ENCODE peak calls at places on chromosomes 7 and 10, in seven cellular contexts. N is lower lobe of right lung; A is DMS153; S is dermis blood vessel endothelial cell; F is NCI-H460; E is activated effector memory CD4-positive, alpha-beta T cell treated with anti-CD3 and anti-CD28 coated beads, Interleukin-2, amount 50 U/mL, for 16 hours; X is AG09319. C is an unnamed sample.
A peak's percentile ranks its signal among the peaks of the same experiment; 100 is the strongest.

GRCh38 chr10:86830043-86830591 is 73.7 kb downstream of the BMPR1A start:
- DNase-seq in A (no peak), F (no peak), N (no peak), S (no peak), E (no peak), X (no peak), C (no peak)

GRCh38 chr10:85645097-85645496 is 721.5 kb downstream of the GRID1 start:
- DNase-seq in A (no peak), X (no peak), N (no peak), E (no peak), S (no peak), F (no peak), C (no peak)

GRCh38 chr10:72295330-72295910 is 21.7 kb downstream of the DDIT4 start:
- DNase-seq in X (no peak), A (no peak), E (no peak), S (no peak), F (no peak), N (no peak), C (no peak)

GRCh38 chr7:4241791-4242190 is 440.3 kb upstream of the FOXK1 start:
- DNase-seq in F (no peak), A (no peak), E (peak; percentile 49), N (no peak), S (no peak), X (no peak), C (no peak)

GRCh38 chr7:128954830-128955797 is 17.4 kb downstream of the IRF5 start:
- DNase-seq in N (no peak), E (no peak), X (peak; percentile 19), F (no peak), A (peak; percentile 5), S (no peak), C (peak; percentile 10)

GRCh38 chr10:127740596-127740995 is 3.6 kb downstream of the FOXI2 start:
- DNase-seq in S (no peak), X (no peak), E (no peak), N (no peak), F (no peak), A (no peak), C (no peak)

GRCh38 chr10:73131295-73131694 is 21.0 kb downstream of the NUDT13 start:
- DNase-seq in S (peak; percentile 4), A (no peak), N (no peak), F (no peak), X (no peak), E (no peak), C (no peak)

GRCh38 chr7:44383566-44383965 is 58.2 kb upstream of the CAMK2B start:
- DNase-seq in S (peak; percentile 89), X (peak; percentile 16), F (no peak), A (no peak), N (no peak), E (no peak), C (no peak)

GRCh38 chr10:11381511-11381910 is 229.9 kb downstream of the USP6NL start:
- DNase-seq in X (no peak), S (no peak), E (no peak), A (no peak), F (no peak), N (no peak), C (no peak)

GRCh38 chr7:116669769-116670168 is 2.2 kb upstream of the MET start:
- DNase-seq in X (no peak), A (no peak), F (no peak), S (no peak), N (no peak), E (no peak), C (no peak)

GRCh38 chr10:114471906-114472873 is 67.9 kb upstream of the AFAP1L2 start:
- DNase-seq in F (no peak), S (no peak), E (no peak), A (peak; percentile 75), N (no peak), X (no peak), C (no peak)